ENCODE peak calls at places on chromosomes 7 and 10, in five cellular contexts. A is fibroblast of villous mesenchyme, T is A549, N is fibroblast of mammary gland, B is breast epithelium. W is an unnamed sample.

GRCh38 chr7:117173001-117173400 is 149.9 kb downstream of the WNT2 start:
- DNase-seq in A (no peak), T (no peak), N (peak; percentile 7), B (no peak), W (no peak)

GRCh38 chr7:47571355-47572100 is 10.4 kb downstream of the TNS3 start:
- DNase-seq in A (peak; percentile 90), T (no peak), N (peak; percentile 72), B (peak; percentile 59), W (no peak)

GRCh38 chr7:48528689-48529088 is 357.4 kb downstream of the ABCA13 start:
- DNase-seq in A (no peak), T (no peak), N (no peak), B (no peak), W (no peak)

GRCh38 chr10:93342346-93342745 is 139.8 kb downstream of the MYOF start:
- DNase-seq in A (no peak), T (no peak), N (no peak), B (no peak), W (no peak)

GRCh38 chr7:30115709-30116297 is 19.0 kb upstream of the MTURN start:
- DNase-seq in A (no peak), T (no peak), N (no peak), B (no peak), W (no peak)

GRCh38 chr7:99504281-99504602 is 220 bp upstream of the ZKSCAN5 start:
- DNase-seq in A (no peak), T (peak; percentile 99), N (no peak), B (no peak), W (peak; percentile 99)

GRCh38 chr7:55349126-55349525 is 16.0 kb upstream of the LANCL2 start:
- DNase-seq in A (no peak), T (no peak), N (peak; percentile 10), B (no peak), W (no peak)

GRCh38 chr7:98911936-98912335 is 33.6 kb downstream of the TRRAP start:
- DNase-seq in A (no peak), T (no peak), N (no peak), B (no peak), W (no peak)

GRCh38 chr10:100554902-100555301 is 19.2 kb downstream of the HIF1AN start:
- DNase-seq in A (no peak), T (no peak), N (no peak), B (no peak), W (no peak)

GRCh38 chr7:26293569-26294308 is 2.1 kb downstream of the SNX10 start:
- DNase-seq in A (no peak), T (no peak), N (no peak), B (no peak), W (no peak)

GRCh38 chr7:2936891-2937580 is 92.9 kb upstream of the GNA12 start:
- DNase-seq in A (no peak), T (no peak), N (no peak), B (peak; percentile 43), W (no peak)

GRCh38 chr7:75951506-75951905 is 36.6 kb downstream of the POR start:
- DNase-seq in A (peak; percentile 93), T (no peak), N (peak; percentile 89), B (no peak), W (no peak)

GRCh38 chr10:104304927-104305326 is 33.3 kb downstream of the ITPRIP start:
- DNase-seq in A (no peak), T (no peak), N (peak; percentile 10), B (no peak), W (no peak)

GRCh38 chr10:92901819-92902234 is 53.5 kb downstream of the EXOC6 start:
- DNase-seq in A (no peak), T (no peak), N (no peak), B (no peak), W (no peak)

GRCh38 chr10:110137142-110137545 is 70.3 kb upstream of the MXI1 start:
- DNase-seq in A (peak; percentile 85), T (peak; percentile 50), N (peak; percentile 82), B (no peak), W (no peak)

GRCh38 chr10:110501142-110501937 is 3.6 kb downstream of the DUSP5 start:
- DNase-seq in A (peak; percentile 93), T (peak; percentile 90), N (peak; percentile 97), B (peak; percentile 74), W (peak; percentile 46)

GRCh38 chr10:128418819-128419218 is 292.6 kb upstream of the MKI67 start:
- DNase-seq in A (no peak), T (no peak), N (no peak), B (no peak), W (peak; percentile 18)

GRCh38 chr7:57404343-57404966 is 45.5 kb upstream of the ZNF716 start:
- DNase-seq in A (no peak), T (no peak), N (peak; percentile 22), B (no peak), W (no peak)

GRCh38 chr10:97889461-97890265 is 40.0 kb downstream of the GOLGA7B start:
- DNase-seq in A (peak; percentile 59), T (peak; percentile 90), N (peak; percentile 39), B (no peak), W (peak; percentile 51)

GRCh38 chr7:96380111-96380512 is 58.2 kb upstream of the SLC25A13 start:
- DNase-seq in A (no peak), T (no peak), N (no peak), B (no peak), W (peak; percentile 13)

GRCh38 chr10:70223728-70224127 is 9.5 kb downstream of the PPA1 start:
- DNase-seq in A (peak; percentile 10), T (no peak), N (no peak), B (no peak), W (no peak)

GRCh38 chr7:141568227-141568626 is 17.0 kb downstream of the AGK start:
- DNase-seq in A (no peak), T (no peak), N (no peak), B (no peak), W (no peak)

GRCh38 chr7:78176186-78176585 is 377.6 kb downstream of the PHTF2 start:
- DNase-seq in A (no peak), T (no peak), N (peak; percentile 69), B (no peak), W (no peak)

GRCh38 chr7:43038229-43038628 is 74.2 kb upstream of the HECW1 start:
- DNase-seq in A (peak; percentile 45), T (no peak), N (peak; percentile 91), B (no peak), W (no peak)

GRCh38 chr7:134045716-134046115 is 81.4 kb upstream of the LRGUK start:
- DNase-seq in A (no peak), T (no peak), N (no peak), B (no peak), W (no peak)

GRCh38 chr10:6047326-6047611 is 14.9 kb downstream of the IL2RA start:
- DNase-seq in A (no peak), T (no peak), N (no peak), B (no peak), W (no peak)

DNA sequence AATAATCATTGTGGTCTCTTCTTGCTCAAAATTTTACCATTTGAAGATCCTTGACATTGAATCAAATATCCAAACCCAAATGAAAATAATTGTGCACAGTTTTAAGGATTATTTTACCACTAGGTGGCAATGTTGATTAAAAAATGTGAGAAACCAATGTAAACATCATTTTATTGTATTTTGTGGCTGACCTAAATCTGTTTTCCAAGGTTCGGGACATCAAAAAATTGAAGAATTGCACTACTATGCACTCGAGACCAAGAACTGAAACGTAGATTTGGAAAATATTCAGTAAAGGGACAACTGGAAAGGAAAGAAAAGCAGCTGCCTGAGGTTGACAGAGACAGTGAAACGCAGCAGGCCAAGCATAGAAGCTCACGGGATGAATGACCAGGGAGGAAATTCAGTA is 259.3 kb downstream of the SNX13 start:
- DNase-seq in A (peak; percentile 54), T (no peak), N (peak; percentile 70), B (no peak), W (no peak)
- TF ChIP-seq CTCF in A (peak; percentile 49), T (peak; percentile 82), N (peak; percentile 38), B (peak; percentile 54), W (peak; percentile 36)

GRCh38 chr10:49678827-49679479 is 498 bp upstream of the C10orf53 start:
- DNase-seq in A (no peak), T (no peak), N (no peak), B (no peak), W (no peak)

GRCh38 chr10:49682879-49683278 is 3.4 kb downstream of the C10orf53 start:
- DNase-seq in A (no peak), T (no peak), N (no peak), B (no peak), W (no peak)

GRCh38 chr10:49679480-49679893 is at the start of gene C10orf53:
- DNase-seq in A (peak; percentile 59), T (no peak), N (peak; percentile 49), B (no peak), W (peak; percentile 84)
- TF ChIP-seq CTCF in A (no peak), T (no peak), N (no peak), B (no peak), W (no peak)

DNA sequence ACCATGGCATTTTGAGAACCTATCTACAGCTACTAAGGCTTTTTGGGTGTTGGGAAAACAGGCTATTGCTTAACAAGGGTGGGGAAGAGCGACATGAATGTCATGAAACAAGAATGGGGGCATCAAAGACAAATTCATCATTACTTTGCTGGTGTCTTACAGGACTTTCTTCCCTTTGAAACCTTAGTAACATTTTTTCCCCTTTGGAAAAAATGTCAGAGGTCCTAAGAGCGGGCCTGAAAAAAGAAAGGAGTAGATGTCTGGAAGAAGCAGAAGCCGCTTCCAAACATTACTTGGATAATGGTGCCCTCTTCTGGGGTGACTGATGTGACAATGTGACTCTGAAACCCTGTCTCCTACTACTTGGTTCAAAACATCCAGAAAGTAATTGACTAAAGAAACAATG is 3.8 kb upstream of the DDX50 start:
- DNase-seq in A (peak; percentile 82), T (peak; percentile 49), N (peak; percentile 77), B (no peak), W (peak; percentile 49)
- TF ChIP-seq CTCF in A (peak; percentile 42), T (peak; percentile 76), N (peak; percentile 54), B (peak; percentile 39), W (peak; percentile 52)

GRCh38 chr10:15069230-15069629 is 19.3 kb downstream of the ACBD7 start:
- DNase-seq in A (no peak), T (no peak), N (no peak), B (no peak), W (no peak)
- TF ChIP-seq CTCF in A (peak; percentile 8), T (no peak), N (no peak), B (no peak), W (no peak)

GRCh38 chr7:1512781-1513656 is 8.8 kb upstream of the INTS1 start:
- DNase-seq in A (peak; percentile 71), T (peak; percentile 91), N (peak; percentile 41), B (peak; percentile 90), W (no peak)
- TF ChIP-seq CTCF in A (no peak), T (no peak), N (no peak), B (no peak), W (no peak)